ENCODE peak calls at places on chromosomes 12 and 14, in four cellular contexts. One of them, this sample, is unnamed. For H3K4me1, the result is how much of the 10 kb centered on the place peaks cover.

GRCh38 chr12:88298761-88299242 is 156.7 kb downstream of the TMTC3 start:
- DNase-seq in left ventricle myocardium inferior: no peak
- DNase-seq in testis: no peak
- DNase-seq in lung: no peak
- DNase-seq in this sample: peak

GRCh38 chr12:111076611-111077451 is 156.5 kb upstream of the MYL2 start:
- DNase-seq in lung: no peak
- DNase-seq in testis: no peak
- DNase-seq in left ventricle myocardium inferior: no peak
- DNase-seq in this sample: no peak

GRCh38 chr12:31962076-31962475 is 2.9 kb downstream of the RESF1 start:
- DNase-seq in left ventricle myocardium inferior: no peak
- DNase-seq in lung: no peak
- DNase-seq in testis: no peak
- DNase-seq in this sample: no peak

GRCh38 chr14:39467889-39468524 is 35.8 kb upstream of the FBXO33 start:
- DNase-seq in lung: no peak
- DNase-seq in left ventricle myocardium inferior: no peak
- DNase-seq in testis: no peak
- DNase-seq in this sample: peak

GRCh38 chr14:102573591-102574046 is 18.8 kb upstream of the RCOR1 start:
- DNase-seq in left ventricle myocardium inferior: no peak
- DNase-seq in lung: no peak
- DNase-seq in testis: no peak
- DNase-seq in this sample: no peak

GRCh38 chr14:106417224-106418049 is 891.1 kb downstream of the TMEM121 start:
- DNase-seq in left ventricle myocardium inferior: peak
- DNase-seq in lung: peak
- DNase-seq in testis: peak
- DNase-seq in this sample: no peak

GRCh38 chr12:68970951-68971350 is 38.0 kb upstream of the CPM start:
- DNase-seq in left ventricle myocardium inferior: no peak
- DNase-seq in lung: peak
- DNase-seq in testis: no peak
- DNase-seq in this sample: no peak

GRCh38 chr14:55556929-55557623 is 22.9 kb upstream of the KTN1 start:
- DNase-seq in left ventricle myocardium inferior: peak
- DNase-seq in testis: peak
- DNase-seq in lung: peak
- DNase-seq in this sample: peak

GRCh38 chr14:77980475-77981321 is 180.8 kb downstream of the ADCK1 start:
- DNase-seq in left ventricle myocardium inferior: no peak
- DNase-seq in testis: peak
- DNase-seq in lung: peak
- DNase-seq in this sample: peak

GRCh38 chr14:33493329-33493728 is 457.5 kb downstream of the EGLN3 start:
- DNase-seq in lung: no peak
- DNase-seq in left ventricle myocardium inferior: no peak
- DNase-seq in testis: no peak
- DNase-seq in this sample: no peak

GRCh38 chr14:103384450-103385152 is 614 bp upstream of the MARK3 start:
- DNase-seq in left ventricle myocardium inferior: peak
- DNase-seq in testis: no peak
- DNase-seq in lung: no peak
- DNase-seq in this sample: no peak

GRCh38 chr12:93788853-93789252 is 111.7 kb downstream of the CRADD start:
- DNase-seq in left ventricle myocardium inferior: no peak
- DNase-seq in lung: no peak
- DNase-seq in testis: no peak
- DNase-seq in this sample: no peak

GRCh38 chr12:93793983-93794382 is 116.8 kb downstream of the CRADD start:
- DNase-seq in testis: no peak
- DNase-seq in left ventricle myocardium inferior: no peak
- DNase-seq in lung: no peak
- DNase-seq in this sample: no peak

GRCh38 chr12:93793007-93793406 is 115.8 kb downstream of the CRADD start:
- DNase-seq in lung: no peak
- DNase-seq in left ventricle myocardium inferior: no peak
- DNase-seq in testis: no peak
- DNase-seq in this sample: peak

GRCh38 chr12:93789767-93790166 is 112.6 kb downstream of the CRADD start:
- DNase-seq in left ventricle myocardium inferior: no peak
- DNase-seq in testis: no peak
- DNase-seq in lung: no peak
- DNase-seq in this sample: no peak

GRCh38 chr12:93790472-93791152 is 113.4 kb downstream of the CRADD start:
- DNase-seq in lung: no peak
- DNase-seq in left ventricle myocardium inferior: no peak
- DNase-seq in testis: no peak
- DNase-seq in this sample: no peak
- H3K27ac ChIP-seq in lung: no peak
- H3K27ac ChIP-seq in left ventricle myocardium inferior: no peak
- H3K27ac ChIP-seq in testis: no peak
- H3K27ac ChIP-seq in this sample: no peak

GRCh38 chr14:20682127-20682434 is 2.3 kb upstream of the RNASE4 start:
- DNase-seq in testis: no peak
- DNase-seq in lung: no peak
- DNase-seq in left ventricle myocardium inferior: no peak
- DNase-seq in this sample: no peak
- H3K4me1 ChIP-seq in testis: under half
- H3K4me1 ChIP-seq in lung: under half
- H3K4me1 ChIP-seq in left ventricle myocardium inferior: half or more
- H3K4me1 ChIP-seq in this sample: under half

DNA sequence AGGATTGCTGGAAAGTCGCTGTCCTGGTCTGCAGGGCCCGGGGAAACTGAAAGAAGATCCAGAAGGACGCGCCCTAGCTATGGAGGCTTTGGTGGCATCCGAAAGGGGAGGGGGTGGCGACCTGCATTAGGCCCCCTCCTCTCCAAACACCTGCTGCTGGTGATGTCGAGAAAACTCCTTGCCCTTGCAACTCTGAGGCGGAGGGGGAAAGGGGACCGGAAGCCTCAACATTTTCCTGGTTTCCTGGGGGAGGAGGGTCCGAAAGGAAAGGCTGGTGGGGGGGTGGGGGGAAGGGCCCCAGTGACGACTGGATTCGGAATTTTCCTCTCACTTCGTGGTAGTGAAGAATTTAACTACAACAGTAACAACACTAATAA is 421.1 kb downstream of the VRK1 start:
- DNase-seq in lung: no peak
- DNase-seq in left ventricle myocardium inferior: no peak
- DNase-seq in testis: no peak
- DNase-seq in this sample: peak
- H3K4me3 ChIP-seq in lung: no peak
- H3K4me3 ChIP-seq in left ventricle myocardium inferior: peak
- H3K4me3 ChIP-seq in testis: peak
- H3K4me3 ChIP-seq in this sample: peak

DNA sequence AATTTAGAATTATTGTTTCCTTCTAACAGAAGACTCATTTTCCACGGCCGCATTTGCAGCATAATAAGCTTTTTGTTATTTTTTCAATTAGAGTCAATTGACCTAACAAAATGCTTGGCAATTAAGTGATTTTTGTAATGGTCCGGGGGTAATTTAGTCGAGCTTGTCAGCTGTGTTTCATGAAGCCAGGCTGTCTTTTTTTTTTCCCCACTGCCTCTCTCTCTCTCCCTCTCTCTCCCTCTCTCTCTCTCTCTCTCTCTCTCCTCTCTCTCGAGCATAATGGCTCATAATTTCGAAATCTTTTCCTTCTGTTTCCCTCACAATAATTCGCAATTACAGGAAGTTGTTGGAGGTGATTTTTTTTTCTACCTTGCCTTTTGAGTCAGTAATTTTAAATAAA is 1134.4 kb downstream of the BCL11B start:
- DNase-seq in testis: no peak
- DNase-seq in lung: no peak
- DNase-seq in left ventricle myocardium inferior: no peak
- DNase-seq in this sample: no peak
- H3K27ac ChIP-seq in testis: no peak
- H3K27ac ChIP-seq in lung: no peak
- H3K27ac ChIP-seq in left ventricle myocardium inferior: no peak
- H3K27ac ChIP-seq in this sample: no peak

GRCh38 chr12:132496270-132496669 is 6.3 kb downstream of the FBRSL1 start:
- DNase-seq in left ventricle myocardium inferior: no peak
- DNase-seq in testis: no peak
- DNase-seq in lung: no peak
- DNase-seq in this sample: no peak
- H3K4me1 ChIP-seq in left ventricle myocardium inferior: half or more
- H3K4me1 ChIP-seq in testis: half or more
- H3K4me1 ChIP-seq in lung: half or more
- H3K4me1 ChIP-seq in this sample: under half

DNA sequence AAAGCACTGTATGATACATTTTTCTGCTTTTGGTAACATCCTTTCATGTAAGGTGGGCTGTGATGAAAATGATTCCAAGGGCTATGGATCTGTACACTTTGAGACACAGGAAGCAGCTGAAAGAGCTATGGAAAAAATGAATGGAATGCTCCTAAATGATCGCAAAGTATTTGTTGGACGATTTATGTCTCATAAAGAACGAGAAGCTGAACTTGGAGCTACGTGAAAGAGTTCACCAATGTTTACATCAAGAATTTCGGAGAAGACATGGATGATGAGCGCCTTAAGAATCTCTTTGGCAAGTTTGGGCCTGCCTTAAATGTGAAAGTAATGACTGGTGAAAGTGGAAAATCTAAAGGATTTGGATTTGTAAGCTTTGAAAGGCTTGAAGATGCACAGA is 22.1 kb upstream of the SRGAP1 start:
- DNase-seq in left ventricle myocardium inferior: no peak
- DNase-seq in lung: no peak
- DNase-seq in testis: no peak
- DNase-seq in this sample: peak
- H3K4me3 ChIP-seq in left ventricle myocardium inferior: peak
- H3K4me3 ChIP-seq in lung: no peak
- H3K4me3 ChIP-seq in testis: peak
- H3K4me3 ChIP-seq in this sample: no peak

DNA sequence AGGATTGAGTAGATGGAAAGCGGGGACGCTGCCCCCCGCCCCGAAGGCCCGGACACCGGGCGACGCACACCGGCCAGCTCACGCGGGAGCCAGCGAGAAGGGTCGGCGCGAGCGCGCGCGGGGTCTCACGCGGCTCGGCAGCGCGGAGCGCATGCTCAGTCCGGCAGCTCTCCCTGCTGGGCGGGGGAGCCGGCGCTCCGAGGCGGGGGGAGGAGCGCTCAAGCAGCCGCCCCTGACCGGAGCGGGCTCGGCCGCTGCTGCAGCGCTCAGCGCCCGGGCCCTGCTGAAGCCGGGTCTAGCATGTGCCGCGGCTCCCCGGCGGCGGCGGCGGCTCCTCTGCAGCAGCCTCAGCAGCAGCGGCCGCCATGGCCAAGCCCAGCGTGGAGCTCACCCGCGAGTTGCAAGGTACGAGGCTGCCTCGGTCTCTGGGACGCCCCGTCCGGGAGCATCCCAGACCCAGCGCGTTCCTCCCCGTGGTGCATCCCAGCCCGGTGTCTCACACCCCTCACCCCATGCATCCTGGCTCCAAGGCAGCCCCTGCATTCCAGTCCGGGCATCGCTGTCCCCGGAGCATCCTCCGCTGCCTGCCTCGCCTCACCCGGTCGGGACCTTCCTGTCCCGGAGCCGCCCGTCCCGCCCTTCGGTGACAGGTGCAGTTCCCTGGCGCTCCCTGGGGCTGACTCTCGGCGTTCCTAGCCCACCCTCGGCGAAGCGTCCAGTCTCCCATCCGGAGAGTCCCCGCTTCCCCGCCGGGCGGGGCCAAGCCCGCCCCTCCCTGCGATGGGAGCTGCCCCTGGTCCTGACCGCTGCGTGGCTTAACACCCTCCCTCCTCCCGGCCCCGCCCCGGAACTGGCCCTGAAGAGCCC is at the start of gene CARMIL3:
- DNase-seq in lung: peak
- DNase-seq in testis: peak
- DNase-seq in left ventricle myocardium inferior: peak
- DNase-seq in this sample: peak
- H3K27ac ChIP-seq in lung: peak
- H3K27ac ChIP-seq in testis: peak
- H3K27ac ChIP-seq in left ventricle myocardium inferior: peak
- H3K27ac ChIP-seq in this sample: no peak

DNA sequence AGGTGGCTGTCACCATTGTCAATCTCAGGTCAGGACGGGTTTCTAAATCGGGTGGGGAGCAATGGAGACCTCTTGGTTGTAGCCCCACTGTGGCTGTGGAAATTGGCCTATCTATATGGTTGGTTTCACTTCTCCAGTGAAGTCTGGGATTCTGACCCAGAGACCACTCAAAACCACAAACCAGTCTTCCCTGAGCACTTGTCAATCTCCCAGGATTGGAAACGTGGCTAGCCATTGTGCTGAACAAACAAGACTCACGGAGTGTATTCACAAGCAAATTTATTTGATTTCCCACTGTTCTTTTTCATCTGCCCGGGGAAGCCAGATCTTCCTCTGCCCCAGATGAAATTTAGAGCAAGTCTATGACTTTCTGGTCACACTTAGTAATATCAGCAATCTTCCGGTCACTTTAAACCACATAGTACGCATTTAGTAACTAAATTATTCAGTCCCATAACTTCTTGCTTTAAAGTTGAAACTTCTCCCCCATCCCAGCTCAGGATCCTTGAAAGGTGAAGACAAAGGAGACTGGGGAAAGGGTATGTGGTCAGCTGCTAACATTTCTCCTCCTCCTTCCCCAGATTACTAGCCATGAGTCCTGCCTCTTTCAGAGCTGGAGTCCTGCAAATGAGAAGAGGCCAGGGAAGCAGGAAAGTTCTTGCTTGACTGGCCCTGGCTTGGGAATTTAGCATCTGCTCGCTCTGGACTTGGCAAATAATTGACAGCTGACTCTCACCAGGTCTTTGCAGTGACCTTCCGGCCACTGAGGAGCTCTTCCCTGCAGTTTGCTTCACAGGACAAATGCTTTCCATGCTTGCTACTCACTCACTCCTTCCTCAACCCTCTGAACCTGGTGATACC is 123.2 kb upstream of the MAX start:
- DNase-seq in testis: no peak
- DNase-seq in left ventricle myocardium inferior: no peak
- DNase-seq in lung: no peak
- DNase-seq in this sample: no peak
- H3K4me1 ChIP-seq in testis: under half
- H3K4me1 ChIP-seq in left ventricle myocardium inferior: under half
- H3K4me1 ChIP-seq in lung: under half
- H3K4me1 ChIP-seq in this sample: under half

This sample was measured in cardiac muscle cell.